ENCODE peak calls at places on chromosomes 12 and 14, in ten cellular contexts. C is K562; Z is effector memory CD8-positive, alpha-beta T cell; I is GM23248; D is left cardiac atrium; K is spleen; L is aorta; V is fibroblast of mammary gland; J is epithelial cell of esophagus; E is HFFc6. A is an unnamed sample.

GRCh38 chr12:2097617-2098016 is 44.8 kb downstream of the CACNA1C start:
- DNase-seq in C (no peak), Z (no peak), I (no peak), D (no peak), K (no peak), L (no peak), V (no peak), J (no peak), E (no peak), A (no peak)

GRCh38 chr12:129296636-129297035 is 443.4 kb downstream of the GLT1D1 start:
- DNase-seq in C (no peak), Z (no peak), I (no peak), D (no peak), K (no peak), L (no peak), V (no peak), J (no peak), E (no peak), A (no peak)

GRCh38 chr12:12425616-12426015 is 68.7 kb downstream of the BORCS5 start:
- DNase-seq in C (no peak), Z (no peak), I (peak), D (no peak), K (no peak), L (no peak), V (peak), J (peak), E (peak), A (no peak)

GRCh38 chr12:77401062-77401461 is 335.7 kb upstream of the E2F7 start:
- DNase-seq in C (no peak), Z (no peak), I (peak), D (no peak), K (no peak), L (no peak), V (no peak), J (peak), E (no peak), A (peak)

GRCh38 chr14:64745511-64746041 is 41.4 kb downstream of the PLEKHG3 start:
- DNase-seq in C (no peak), Z (no peak), I (no peak), D (no peak), K (no peak), L (peak), V (no peak), J (no peak), E (peak), A (no peak)

GRCh38 chr12:50925342-50925651 is 27.0 kb upstream of the HIGD1C start:
- DNase-seq in C (no peak), Z (no peak), I (no peak), D (no peak), K (peak), L (no peak), V (no peak), J (no peak), E (no peak), A (no peak)

GRCh38 chr12:69149262-69149661 is 90.1 kb upstream of the CPSF6 start:
- DNase-seq in C (no peak), Z (no peak), I (no peak), D (no peak), K (no peak), L (no peak), V (no peak), J (no peak), E (no peak), A (no peak)

GRCh38 chr14:90003526-90004312 is 48.0 kb downstream of the TDP1 start:
- DNase-seq in C (no peak), Z (no peak), I (no peak), D (no peak), K (no peak), L (no peak), V (no peak), J (no peak), E (no peak), A (no peak)

GRCh38 chr12:120109570-120110267 is 6.8 kb downstream of the RAB35 start:
- DNase-seq in C (no peak), Z (no peak), I (no peak), D (no peak), K (no peak), L (no peak), V (no peak), J (no peak), E (no peak), A (no peak)

GRCh38 chr14:57390037-57390805 is at the start of gene NAA30:
- DNase-seq in C (peak), Z (peak), I (peak), D (peak), K (peak), L (peak), V (peak), J (peak), E (peak), A (peak)

GRCh38 chr14:79502751-79503148 is 708.6 kb downstream of the DIO2 start:
- DNase-seq in C (no peak), Z (no peak), I (no peak), D (no peak), K (no peak), L (no peak), V (peak), J (no peak), E (no peak), A (no peak)

GRCh38 chr14:95515523-95516517 is 630 bp downstream of the SYNE3 start:
- DNase-seq in C (peak), Z (peak), I (peak), D (peak), K (peak), L (peak), V (no peak), J (peak), E (peak), A (peak)

GRCh38 chr14:96105921-96106441 is 66.8 kb downstream of the C14orf132 start:
- DNase-seq in C (no peak), Z (no peak), I (peak), D (no peak), K (no peak), L (no peak), V (peak), J (peak), E (no peak), A (peak)

GRCh38 chr14:95291859-95292542 is 27.7 kb downstream of the CLMN start:
- DNase-seq in C (peak), Z (no peak), I (peak), D (peak), K (no peak), L (peak), V (peak), J (peak), E (no peak), A (peak)

GRCh38 chr12:106128526-106129430 is 10.0 kb downstream of the NUAK1 start:
- DNase-seq in C (no peak), Z (no peak), I (no peak), D (no peak), K (no peak), L (no peak), V (no peak), J (no peak), E (no peak), A (no peak)

GRCh38 chr14:104223101-104223809 is 84.9 kb downstream of the KIF26A start:
- DNase-seq in C (peak), Z (no peak), I (no peak), D (peak), K (peak), L (no peak), V (no peak), J (no peak), E (no peak), A (no peak)

GRCh38 chr12:78101181-78101876 is 270.6 kb downstream of the NAV3 start:
- DNase-seq in C (no peak), Z (no peak), I (no peak), D (no peak), K (no peak), L (no peak), V (no peak), J (peak), E (no peak), A (no peak)

GRCh38 chr14:67622675-67623074 is 3.0 kb downstream of the ARG2 start:
- DNase-seq in C (peak), Z (no peak), I (peak), D (no peak), K (no peak), L (peak), V (peak), J (peak), E (peak), A (peak)

GRCh38 chr14:81625343-81625742 is 91.7 kb upstream of the SEL1L start:
- DNase-seq in C (no peak), Z (no peak), I (peak), D (no peak), K (no peak), L (no peak), V (peak), J (peak), E (peak), A (peak)

A was measured in MCF 10A.